ENCODE peak calls at places on chromosomes 11 and 22, in four cellular contexts. J is HFFc6, E is right cardiac atrium, H is heart right ventricle. P is an unnamed sample.

GRCh38 chr11:35009191-35009940 is 92.9 kb downstream of the PDHX start:
- DNase-seq in J (peak), E (no peak), H (no peak), P (peak)

GRCh38 chr11:27723685-27724084 is 23.4 kb upstream of the BDNF start:
- DNase-seq in J (peak), E (no peak), H (no peak), P (no peak)

GRCh38 chr11:129881570-129882170 is 13.7 kb downstream of the NFRKB start:
- DNase-seq in J (peak), E (no peak), H (no peak), P (no peak)

GRCh38 chr22:31286360-31287255 is 5.7 kb downstream of the PIK3IP1 start:
- DNase-seq in J (no peak), E (no peak), H (no peak), P (no peak)

GRCh38 chr11:69374110-69374981 is 80.4 kb downstream of the MYEOV start:
- DNase-seq in J (no peak), E (no peak), H (no peak), P (no peak)

GRCh38 chr11:69192282-69192681 is 36.5 kb downstream of the SMIM38 start:
- DNase-seq in J (no peak), E (no peak), H (no peak), P (no peak)

GRCh38 chr11:93526691-93527583 is 16.3 kb downstream of the SMCO4 start:
- DNase-seq in J (no peak), E (no peak), H (no peak), P (no peak)

GRCh38 chr11:111938687-111939160 is 1.6 kb downstream of the DIXDC1 start:
- DNase-seq in J (peak), E (no peak), H (no peak), P (no peak)

GRCh38 chr11:75351541-75352416 is at the start of gene ARRB1:
- DNase-seq in J (peak), E (peak), H (peak), P (peak)

GRCh38 chr11:134539285-134539684 is 127.2 kb upstream of the B3GAT1 start:
- DNase-seq in J (no peak), E (no peak), H (no peak), P (no peak)

GRCh38 chr22:40719599-40719998 is 40.3 kb downstream of the MCHR1 start:
- DNase-seq in J (no peak), E (no peak), H (no peak), P (no peak)

GRCh38 chr11:66561178-66561974 is 7.0 kb downstream of the CTSF start:
- DNase-seq in J (no peak), E (no peak), H (no peak), P (no peak)

GRCh38 chr11:24142062-24142461 is 354.8 kb upstream of the LUZP2 start:
- DNase-seq in J (no peak), E (no peak), H (no peak), P (no peak)